ENCODE peak calls at places on chromosomes 1 and 21, in nine cellular contexts. M, L, P, B, S, X, Y, E and N are unnamed samples.

GRCh38 chr1:76278711-76279386 is 204.3 kb downstream of the ST6GALNAC3 start:
- DNase-seq in M (no peak), L (no peak), P (no peak), B (no peak), S (no peak), X (no peak), Y (no peak), E (no peak), N (no peak)

GRCh38 chr1:32988665-32989064 is 24.1 kb upstream of the RNF19B start:
- DNase-seq in M (no peak), L (no peak), P (no peak), B (no peak), S (peak; percentile 35), X (no peak), Y (no peak), E (no peak), N (no peak)

GRCh38 chr1:147243228-147243685 is 773 bp downstream of the CHD1L start:
- DNase-seq in M (peak; percentile 17), L (peak; percentile 12), P (no peak), B (peak; percentile 1), S (peak; percentile 21), X (peak; percentile 22), Y (peak; percentile 13), E (no peak), N (peak; percentile 52)

GRCh38 chr21:46009951-46010655 is 28.5 kb downstream of the COL6A1 start:
- DNase-seq in M (no peak), L (no peak), P (no peak), B (no peak), S (no peak), X (no peak), Y (no peak), E (no peak), N (peak; percentile 42)

GRCh38 chr1:231153726-231154125 is 8.1 kb upstream of the TRIM67 start:
- DNase-seq in M (no peak), L (no peak), P (no peak), B (no peak), S (no peak), X (no peak), Y (no peak), E (no peak), N (no peak)

GRCh38 chr1:240484804-240485441 is 127.0 kb downstream of the GREM2 start:
- DNase-seq in M (no peak), L (no peak), P (no peak), B (no peak), S (no peak), X (no peak), Y (no peak), E (no peak), N (no peak)

GRCh38 chr1:66732407-66733166 is 19.7 kb upstream of the DYNLT5 start:
- DNase-seq in M (no peak), L (no peak), P (no peak), B (no peak), S (no peak), X (no peak), Y (no peak), E (peak; percentile 16), N (no peak)

GRCh38 chr1:109322974-109323373 is 16.2 kb upstream of the MYBPHL start:
- DNase-seq in M (no peak), L (no peak), P (no peak), B (no peak), S (no peak), X (no peak), Y (no peak), E (no peak), N (no peak)

GRCh38 chr1:65141394-65141793 is 6.6 kb upstream of the AK4 start:
- DNase-seq in M (no peak), L (no peak), P (no peak), B (no peak), S (peak; percentile 50), X (peak; percentile 20), Y (no peak), E (no peak), N (no peak)

GRCh38 chr1:59892836-59893811 is 33.4 kb downstream of the CYP2J2 start:
- DNase-seq in M (no peak), L (no peak), P (no peak), B (no peak), S (peak; percentile 31), X (no peak), Y (no peak), E (no peak), N (no peak)

GRCh38 chr1:150563340-150564038 is 14.3 kb downstream of the ADAMTSL4 start:
- DNase-seq in M (no peak), L (no peak), P (no peak), B (no peak), S (no peak), X (no peak), Y (no peak), E (no peak), N (peak; percentile 65)

GRCh38 chr1:7845761-7846160 is 7.1 kb downstream of the UTS2 start:
- DNase-seq in M (no peak), L (no peak), P (no peak), B (no peak), S (no peak), X (no peak), Y (no peak), E (no peak), N (no peak)

GRCh38 chr1:84851839-84852238 is 41.2 kb downstream of the LPAR3 start:
- DNase-seq in M (no peak), L (no peak), P (no peak), B (no peak), S (peak; percentile 78), X (peak; percentile 47), Y (no peak), E (no peak), N (no peak)

GRCh38 chr1:225946082-225946620 is 5.1 kb upstream of the LEFTY2 start:
- DNase-seq in M (no peak), L (no peak), P (no peak), B (no peak), S (no peak), X (no peak), Y (no peak), E (no peak), N (no peak)

GRCh38 chr1:201636581-201636980 is 97.7 kb downstream of the NAV1 start:
- DNase-seq in M (no peak), L (no peak), P (no peak), B (no peak), S (no peak), X (no peak), Y (no peak), E (no peak), N (no peak)

GRCh38 chr1:84103197-84103992 is 40.7 kb upstream of the PRKACB start:
- DNase-seq in M (no peak), L (no peak), P (no peak), B (no peak), S (peak; percentile 54), X (peak; percentile 75), Y (no peak), E (peak; percentile 68), N (no peak)

GRCh38 chr21:35764586-35764985 is 295.7 kb downstream of the SETD4 start:
- DNase-seq in M (no peak), L (no peak), P (no peak), B (no peak), S (no peak), X (no peak), Y (no peak), E (no peak), N (no peak)

GRCh38 chr1:111720977-111721670 is 18.1 kb downstream of the INKA2 start:
- DNase-seq in M (no peak), L (no peak), P (no peak), B (no peak), S (no peak), X (no peak), Y (no peak), E (no peak), N (no peak)

GRCh38 chr1:158028956-158029355 is 35.5 kb downstream of the KIRREL1 start:
- DNase-seq in M (no peak), L (no peak), P (no peak), B (no peak), S (peak; percentile 57), X (no peak), Y (no peak), E (no peak), N (no peak)

GRCh38 chr1:227775841-227776240 is 39.6 kb upstream of the PRSS38 start:
- DNase-seq in M (no peak), L (no peak), P (no peak), B (no peak), S (no peak), X (no peak), Y (no peak), E (no peak), N (no peak)

GRCh38 chr1:58848818-58849411 is 65.1 kb upstream of the JUN start:
- DNase-seq in M (no peak), L (no peak), P (no peak), B (no peak), S (peak; percentile 96), X (peak; percentile 93), Y (no peak), E (peak; percentile 55), N (peak; percentile 73)

GRCh38 chr1:9150582-9151290 is 21.8 kb upstream of the GPR157 start:
- DNase-seq in M (no peak), L (no peak), P (no peak), B (no peak), S (no peak), X (no peak), Y (no peak), E (no peak), N (no peak)

GRCh38 chr1:41754540-41754939 is 164.2 kb downstream of the HIVEP3 start:
- DNase-seq in M (no peak), L (no peak), P (no peak), B (no peak), S (no peak), X (no peak), Y (peak; percentile 41), E (no peak), N (no peak)

GRCh38 chr1:188140958-188141357 is 1312.2 kb downstream of the PLA2G4A start:
- DNase-seq in M (no peak), L (no peak), P (no peak), B (no peak), S (no peak), X (no peak), Y (no peak), E (no peak), N (no peak)

GRCh38 chr21:42594616-42595280 is 58.7 kb upstream of the PDE9A start:
- DNase-seq in M (no peak), L (no peak), P (no peak), B (no peak), S (no peak), X (no peak), Y (no peak), E (no peak), N (no peak)

GRCh38 chr1:228647523-228648444 is 87.5 kb upstream of the RHOU start:
- DNase-seq in M (no peak), L (peak; percentile 11), P (no peak), B (no peak), S (peak; percentile 50), X (peak; percentile 41), Y (peak; percentile 17), E (peak; percentile 84), N (peak; percentile 67)

GRCh38 chr1:76070538-76070937 is 4.0 kb upstream of the ST6GALNAC3 start:
- DNase-seq in M (no peak), L (no peak), P (no peak), B (no peak), S (no peak), X (no peak), Y (no peak), E (no peak), N (no peak)

GRCh38 chr21:34915364-34915834 is 133.7 kb downstream of the RUNX1 start:
- DNase-seq in M (no peak), L (no peak), P (no peak), B (no peak), S (no peak), X (no peak), Y (no peak), E (no peak), N (no peak)

GRCh38 chr1:206467915-206468314 is 2.4 kb upstream of the IKBKE start:
- DNase-seq in M (peak; percentile 18), L (no peak), P (no peak), B (no peak), S (no peak), X (no peak), Y (no peak), E (no peak), N (no peak)